ENCODE peak calls at places on chromosomes 11 and 22, in four cellular contexts. B, G, K and I are unnamed samples.

GRCh38 chr11:267491-267994 is 10.7 kb upstream of the NLRP6 start:
- DNase-seq in B (peak; percentile 23), G (no peak), K (no peak), I (no peak)

GRCh38 chr22:43847376-43848289 is 14.7 kb downstream of the SULT4A1 start:
- DNase-seq in B (no peak), G (peak; percentile 24), K (no peak), I (no peak)

GRCh38 chr22:27879923-27880322 is 39.1 kb downstream of the PITPNB start:
- DNase-seq in B (peak; percentile 78), G (no peak), K (no peak), I (peak; percentile 54)

GRCh38 chr11:78057462-78058055 is 6.1 kb upstream of the THRSP start:
- DNase-seq in B (no peak), G (no peak), K (no peak), I (no peak)

GRCh38 chr22:35987487-35987886 is 41.1 kb downstream of the RBFOX2 start:
- DNase-seq in B (no peak), G (no peak), K (no peak), I (peak; percentile 58)

GRCh38 chr11:131457163-131457562 is 86.7 kb downstream of the NTM start:
- DNase-seq in B (no peak), G (no peak), K (no peak), I (no peak)

GRCh38 chr11:32232516-32232915 is 141.6 kb downstream of the RCN1 start:
- DNase-seq in B (no peak), G (no peak), K (no peak), I (no peak)

GRCh38 chr11:290621-291231 is 1.8 kb downstream of the PGGHG start:
- DNase-seq in B (no peak), G (no peak), K (no peak), I (no peak)

GRCh38 chr22:20155330-20156041 is 4.6 kb upstream of the CCDC188 start:
- DNase-seq in B (no peak), G (no peak), K (no peak), I (no peak)

GRCh38 chr22:30694638-30695350 is at the start of gene OSBP2:
- DNase-seq in B (no peak), G (peak; percentile 45), K (peak; percentile 79), I (no peak)

DNA sequence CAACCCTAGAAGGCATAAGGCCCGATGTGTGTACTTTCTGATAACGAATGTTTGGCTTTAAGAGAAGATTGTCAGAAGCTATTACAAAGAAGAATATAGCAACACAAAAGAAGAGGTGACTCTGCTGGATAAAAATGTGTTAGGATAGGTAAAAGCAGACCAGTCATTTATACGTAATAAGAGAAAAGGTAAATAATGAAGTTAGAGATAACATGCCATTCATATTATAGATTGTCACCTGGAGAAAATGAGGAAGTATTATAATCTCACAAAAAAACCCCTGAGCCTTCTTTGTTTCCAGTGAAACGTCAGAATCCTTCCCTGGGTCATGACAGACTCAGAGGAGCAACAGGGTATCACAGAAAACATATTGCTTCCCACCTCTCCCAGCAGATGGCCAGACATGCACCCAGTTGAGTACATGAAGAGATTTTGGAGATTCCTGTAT is 36.1 kb downstream of the PPFIA1 start:
- DNase-seq in B (no peak), G (no peak), K (no peak), I (no peak)
- H3K56ac ChIP-seq in B (no peak overlapping the region), G (no peak overlapping the region), K (no peak overlapping the region), I (no peak overlapping the region)

DNA sequence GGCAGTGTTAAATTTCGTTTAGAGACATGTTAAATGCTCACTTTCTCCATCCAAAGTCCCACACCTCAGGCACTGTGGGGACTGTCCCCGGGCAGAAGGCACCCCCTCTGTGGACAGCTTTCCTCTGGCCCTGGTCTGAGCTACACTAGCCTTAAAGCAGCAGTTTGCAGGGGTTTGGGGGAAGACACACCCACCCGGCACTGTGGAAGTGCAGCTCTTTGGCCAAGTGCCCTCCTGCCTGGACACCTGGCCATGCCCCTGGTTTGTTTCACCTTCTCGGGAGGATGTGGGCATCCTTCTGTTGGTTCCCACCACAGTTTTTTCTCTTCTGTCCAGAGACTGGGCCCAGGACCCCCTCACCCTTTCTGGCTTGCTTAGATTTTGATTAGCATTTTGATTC is 1254.7 kb downstream of the BRD1 start:
- DNase-seq in B (no peak), G (no peak), K (no peak), I (no peak)
- H3K56ac ChIP-seq in B (no peak overlapping the region), G (no peak overlapping the region), K (no peak overlapping the region), I (no peak overlapping the region)

GRCh38 chr22:24984122-24984521 is 31.6 kb downstream of the KIAA1671 start:
- DNase-seq in B (no peak), G (no peak), K (no peak), I (no peak)

GRCh38 chr22:24983151-24983550 is 30.6 kb downstream of the KIAA1671 start:
- DNase-seq in B (no peak), G (no peak), K (no peak), I (no peak)

GRCh38 chr22:24986816-24987215 is 34.3 kb downstream of the KIAA1671 start:
- DNase-seq in B (no peak), G (no peak), K (no peak), I (no peak)

GRCh38 chr22:24989135-24989534 is 36.6 kb downstream of the KIAA1671 start:
- DNase-seq in B (no peak), G (no peak), K (no peak), I (no peak)

DNA sequence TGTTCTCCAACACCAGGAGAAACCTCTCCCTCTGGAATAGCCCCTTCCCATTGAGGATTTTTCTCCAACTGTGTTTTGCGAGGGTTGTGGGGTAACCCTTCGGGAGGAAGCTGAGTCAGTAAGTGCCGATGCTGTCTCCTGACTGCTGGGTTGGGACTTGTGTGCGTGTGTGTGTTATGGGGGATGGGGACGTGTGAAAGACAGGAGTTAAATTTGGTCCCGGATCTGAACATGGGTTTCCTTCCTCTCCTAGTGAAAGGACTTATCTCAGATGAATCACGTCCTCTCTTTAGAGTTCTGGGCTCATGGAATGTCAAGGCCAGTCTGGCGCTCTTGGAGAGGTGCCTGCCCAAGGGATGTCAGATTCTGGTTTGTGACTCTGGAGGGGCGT is 33.3 kb downstream of the KIAA1671 start:
- DNase-seq in B (peak; percentile 67), G (no peak), K (no peak), I (peak; percentile 10)
- H3K56ac ChIP-seq in B (peak overlapping the region; percentile 65), G (no peak overlapping the region), K (no peak overlapping the region), I (no peak overlapping the region)

GRCh38 chr11:2137202-2138071 is 1.8 kb downstream of the IGF2 start:
- DNase-seq in B (peak; percentile 72), G (peak; percentile 86), K (peak; percentile 82), I (peak; percentile 48)

GRCh38 chr11:2139691-2140337 is 625 bp upstream of the IGF2 start:
- DNase-seq in B (no peak), G (no peak), K (no peak), I (no peak)

GRCh38 chr11:2138075-2138435 is 1.1 kb downstream of the IGF2 start:
- DNase-seq in B (no peak), G (no peak), K (no peak), I (no peak)

GRCh38 chr11:2139118-2139490 is at the start of gene IGF2:
- DNase-seq in B (no peak), G (no peak), K (no peak), I (no peak)

DNA sequence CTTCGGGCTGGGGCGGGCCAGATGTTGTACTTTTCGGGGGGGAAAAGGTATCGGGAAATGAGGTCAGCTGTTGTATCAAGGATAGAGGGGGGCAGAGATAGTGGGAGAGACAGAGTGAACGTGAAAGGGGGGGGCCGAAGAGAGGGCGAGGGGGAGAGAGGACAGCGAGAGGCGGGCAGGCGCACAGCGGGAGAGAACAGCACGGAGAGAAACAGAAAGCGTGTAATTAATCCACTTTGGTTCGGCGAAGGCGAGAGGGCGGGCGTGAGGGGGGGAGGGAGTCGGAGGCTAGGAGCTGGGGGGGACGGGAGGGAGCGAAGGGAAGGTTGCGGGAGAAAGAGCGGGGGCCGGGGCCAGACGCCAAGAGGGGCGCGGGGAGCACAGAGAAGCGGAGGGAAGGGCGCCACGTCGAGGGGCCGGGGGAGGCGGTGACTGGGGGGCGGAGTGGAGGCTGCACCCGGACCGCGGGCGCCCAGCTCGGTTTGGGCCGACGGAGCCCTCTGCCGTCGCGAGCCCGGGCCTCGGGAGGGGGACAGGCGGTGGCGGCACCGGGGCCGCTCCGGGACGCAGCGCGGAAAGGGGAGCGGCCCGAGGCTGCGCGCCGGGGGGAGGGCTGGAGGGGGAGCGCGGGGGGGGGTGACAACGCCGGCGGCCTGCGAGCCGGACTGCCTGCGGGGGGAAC is 612 bp downstream of the IGF2 start:
- DNase-seq in B (no peak), G (no peak), K (no peak), I (no peak)
- H3K56ac ChIP-seq in B (no peak overlapping the region), G (no peak overlapping the region), K (no peak overlapping the region), I (no peak overlapping the region)

DNA sequence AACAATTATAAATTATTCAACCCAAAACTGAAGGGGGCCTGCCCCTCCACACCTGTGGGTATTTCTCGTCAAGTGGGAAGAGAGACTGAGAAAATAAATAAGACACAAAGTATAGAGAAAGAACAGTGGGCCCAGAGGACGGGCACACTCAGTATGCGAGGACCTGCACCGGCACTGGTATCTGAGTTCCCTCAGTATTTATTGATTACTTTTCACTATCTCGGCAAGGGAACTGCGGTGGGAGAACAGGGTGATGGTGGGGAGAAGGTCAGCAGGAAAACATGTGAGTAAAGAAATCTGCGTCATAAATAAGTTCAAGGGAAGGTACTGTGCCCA is 3.2 kb downstream of the C11orf54 start:
- DNase-seq in B (no peak), G (no peak), K (no peak), I (no peak)
- H3K56ac ChIP-seq in B (peak overlapping the region; percentile 42), G (no peak overlapping the region), K (no peak overlapping the region), I (no peak overlapping the region)

GRCh38 chr22:47100646-47101045 is 338.2 kb downstream of the TBC1D22A start:
- DNase-seq in B (no peak), G (peak; percentile 30), K (no peak), I (no peak)
- H3K56ac ChIP-seq in B (no peak overlapping the region), G (no peak overlapping the region), K (no peak overlapping the region), I (no peak overlapping the region)

DNA sequence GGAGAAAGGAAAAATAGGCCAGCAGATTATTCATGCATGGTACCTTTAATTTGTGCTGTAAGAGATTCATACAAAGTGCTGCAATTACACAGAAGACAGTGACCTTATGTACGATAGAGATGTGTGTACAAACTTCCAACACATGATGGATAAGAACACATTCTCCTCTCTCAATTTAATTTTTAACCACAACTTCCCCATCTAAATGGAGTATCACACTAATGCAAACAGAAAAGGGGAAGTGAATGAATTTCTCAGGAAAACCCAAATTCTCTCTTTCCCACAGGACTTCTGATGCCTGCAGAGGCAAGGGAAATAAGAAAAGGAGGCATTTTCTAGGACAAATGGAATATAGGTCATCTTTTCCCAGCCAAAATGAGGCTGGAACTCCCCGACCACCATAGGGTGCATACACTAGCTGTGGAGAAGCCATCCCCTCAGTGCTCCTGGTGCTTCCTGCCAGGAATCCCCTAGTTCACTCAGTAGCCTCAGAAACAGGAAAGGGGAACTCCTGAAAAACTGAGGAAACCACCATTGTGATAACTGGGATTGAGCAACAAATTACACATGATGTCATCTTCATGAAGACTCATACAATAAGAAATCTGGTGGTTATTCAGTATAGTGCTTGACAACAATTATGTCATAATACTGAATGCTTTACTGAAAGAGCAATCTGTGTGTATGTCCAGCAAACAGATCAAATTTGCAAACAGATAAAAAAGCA is 22.4 kb downstream of the MMP10 start:
- DNase-seq in B (no peak), G (no peak), K (no peak), I (peak; percentile 89)
- H3K56ac ChIP-seq in B (no peak overlapping the region), G (no peak overlapping the region), K (no peak overlapping the region), I (no peak overlapping the region)

GRCh38 chr11:101401245-101401644 is 182.6 kb downstream of the TRPC6 start:
- DNase-seq in B (no peak), G (no peak), K (no peak), I (peak; percentile 53)
- H3K56ac ChIP-seq in B (no peak overlapping the region), G (no peak overlapping the region), K (no peak overlapping the region), I (no peak overlapping the region)